ENCODE peak calls at places on chromosomes 13 and 19, in seven cellular contexts. Y, C, Q, A, W, Z and L are unnamed samples.

GRCh38 chr13:87376081-87376480 is 295.1 kb upstream of the SLITRK5 start:
- DNase-seq in Y (no peak), C (no peak), Q (no peak), A (no peak), W (no peak), Z (no peak), L (no peak)

GRCh38 chr13:101209206-101209893 is 207.0 kb downstream of the NALCN start:
- DNase-seq in Y (no peak), C (no peak), Q (no peak), A (no peak), W (no peak), Z (no peak), L (no peak)

GRCh38 chr13:105936816-105937215 is 598.6 kb downstream of the EFNB2 start:
- DNase-seq in Y (no peak), C (no peak), Q (no peak), A (no peak), W (no peak), Z (no peak), L (no peak)

GRCh38 chr19:42111384-42111783 is 20.9 kb downstream of the POU2F2 start:
- DNase-seq in Y (no peak), C (no peak), Q (no peak), A (no peak), W (no peak), Z (no peak), L (no peak)

GRCh38 chr19:45094707-45095106 is 1.7 kb downstream of the PPP1R37 start:
- DNase-seq in Y (no peak), C (no peak), Q (no peak), A (no peak), W (no peak), Z (no peak), L (no peak)

GRCh38 chr19:2902590-2903218 is 2.0 kb downstream of the ZNF57 start:
- DNase-seq in Y (no peak), C (no peak), Q (no peak), A (peak), W (no peak), Z (no peak), L (no peak)

GRCh38 chr19:41886761-41887710 is 4.1 kb downstream of the ARHGEF1 start:
- DNase-seq in Y (no peak), C (no peak), Q (no peak), A (no peak), W (no peak), Z (no peak), L (no peak)

GRCh38 chr19:7447648-7448047 is 41.2 kb downstream of the PEX11G start:
- DNase-seq in Y (no peak), C (no peak), Q (no peak), A (no peak), W (no peak), Z (no peak), L (no peak)

GRCh38 chr13:36480726-36481485 is 48.6 kb downstream of the CCNA1 start:
- DNase-seq in Y (no peak), C (no peak), Q (no peak), A (no peak), W (no peak), Z (no peak), L (no peak)

GRCh38 chr19:48329167-48329891 is 4.0 kb downstream of the EMP3 start:
- DNase-seq in Y (no peak), C (no peak), Q (peak), A (no peak), W (no peak), Z (peak), L (no peak)

GRCh38 chr19:4908311-4908710 is 990 bp upstream of the UHRF1 start:
- DNase-seq in Y (no peak), C (no peak), Q (no peak), A (peak), W (no peak), Z (no peak), L (no peak)

GRCh38 chr13:44223785-44224432 is 149.7 kb upstream of the SERP2 start:
- DNase-seq in Y (no peak), C (no peak), Q (no peak), A (no peak), W (no peak), Z (no peak), L (no peak)

GRCh38 chr13:78160793-78161192 is 242.2 kb upstream of the EDNRB start:
- DNase-seq in Y (no peak), C (no peak), Q (no peak), A (no peak), W (no peak), Z (no peak), L (no peak)

GRCh38 chr13:91946498-91947070 is 548.2 kb downstream of the GPC5 start:
- DNase-seq in Y (no peak), C (no peak), Q (no peak), A (peak), W (peak), Z (no peak), L (peak)

GRCh38 chr19:17332677-17333581 is 1.7 kb downstream of the ANO8 start:
- DNase-seq in Y (peak), C (peak), Q (peak), A (peak), W (peak), Z (peak), L (peak)

GRCh38 chr13:35349673-35350278 is 126.7 kb downstream of the MAB21L1 start:
- DNase-seq in Y (no peak), C (peak), Q (peak), A (peak), W (no peak), Z (no peak), L (no peak)

GRCh38 chr13:79373916-79374315 is 32.1 kb downstream of the RBM26 start:
- DNase-seq in Y (no peak), C (no peak), Q (no peak), A (no peak), W (no peak), Z (no peak), L (no peak)

GRCh38 chr19:41893899-41894298 is 10.9 kb downstream of the ARHGEF1 start:
- DNase-seq in Y (no peak), C (no peak), Q (no peak), A (peak), W (no peak), Z (no peak), L (peak)

GRCh38 chr19:46786236-46787039 is 2.0 kb downstream of the SLC1A5 start:
- DNase-seq in Y (no peak), C (no peak), Q (no peak), A (peak), W (peak), Z (peak), L (no peak)

GRCh38 chr13:79631260-79631659 is 150.3 kb downstream of the NDFIP2 start:
- DNase-seq in Y (no peak), C (peak), Q (no peak), A (no peak), W (no peak), Z (no peak), L (peak)

GRCh38 chr13:23866420-23867026 is 22.7 kb downstream of the MIPEP start:
- DNase-seq in Y (no peak), C (no peak), Q (no peak), A (no peak), W (no peak), Z (peak), L (no peak)

GRCh38 chr19:50321831-50322230 is 7.3 kb downstream of the KCNC3 start:
- DNase-seq in Y (no peak), C (no peak), Q (no peak), A (no peak), W (no peak), Z (no peak), L (no peak)

GRCh38 chr19:16896913-16897571 is 8.2 kb downstream of the F2RL3 start:
- DNase-seq in Y (peak), C (peak), Q (peak), A (peak), W (peak), Z (peak), L (peak)

GRCh38 chr13:47672982-47673670 is 327.9 kb downstream of the SUCLA2 start:
- DNase-seq in Y (no peak), C (no peak), Q (no peak), A (no peak), W (peak), Z (no peak), L (no peak)

GRCh38 chr19:45507864-45508680 is 793 bp downstream of the VASP start:
- DNase-seq in Y (no peak), C (no peak), Q (no peak), A (no peak), W (no peak), Z (peak), L (no peak)

GRCh38 chr13:51619614-51620013 is 35.4 kb downstream of the WDFY2 start:
- DNase-seq in Y (no peak), C (no peak), Q (no peak), A (no peak), W (no peak), Z (no peak), L (no peak)

GRCh38 chr19:11435833-11436313 is 438 bp downstream of the PRKCSH start:
- DNase-seq in Y (no peak), C (no peak), Q (no peak), A (no peak), W (peak), Z (peak), L (peak)

GRCh38 chr13:98687319-98687718 is 65.2 kb downstream of the SLC15A1 start:
- DNase-seq in Y (no peak), C (no peak), Q (no peak), A (no peak), W (no peak), Z (no peak), L (no peak)

GRCh38 chr13:48210178-48210577 is 22.8 kb upstream of the ITM2B start:
- DNase-seq in Y (no peak), C (no peak), Q (no peak), A (no peak), W (no peak), Z (no peak), L (no peak)

GRCh38 chr19:11453468-11454341 is 18.3 kb downstream of the PRKCSH start:
- DNase-seq in Y (no peak), C (no peak), Q (no peak), A (no peak), W (peak), Z (peak), L (no peak)

GRCh38 chr13:94858856-94859811 is 146.8 kb upstream of the SOX21 start:
- DNase-seq in Y (no peak), C (no peak), Q (no peak), A (no peak), W (no peak), Z (no peak), L (no peak)

GRCh38 chr19:47445527-47445926 is 26.2 kb downstream of the SLC8A2 start:
- DNase-seq in Y (no peak), C (no peak), Q (no peak), A (no peak), W (no peak), Z (no peak), L (no peak)

GRCh38 chr19:16627194-16627927 is 643 bp downstream of the MED26 start:
- DNase-seq in Y (no peak), C (no peak), Q (no peak), A (peak), W (peak), Z (no peak), L (no peak)

GRCh38 chr13:32737111-32737571 is 150.9 kb downstream of the PDS5B start:
- DNase-seq in Y (no peak), C (no peak), Q (peak), A (no peak), W (no peak), Z (no peak), L (no peak)

GRCh38 chr19:24063312-24063711 is 23.7 kb upstream of the ZNF254 start:
- DNase-seq in Y (no peak), C (no peak), Q (no peak), A (peak), W (no peak), Z (no peak), L (no peak)

GRCh38 chr13:36945078-36945477 is 25.0 kb upstream of the SMAD9 start:
- DNase-seq in Y (no peak), C (no peak), Q (no peak), A (no peak), W (no peak), Z (no peak), L (no peak)

DNA sequence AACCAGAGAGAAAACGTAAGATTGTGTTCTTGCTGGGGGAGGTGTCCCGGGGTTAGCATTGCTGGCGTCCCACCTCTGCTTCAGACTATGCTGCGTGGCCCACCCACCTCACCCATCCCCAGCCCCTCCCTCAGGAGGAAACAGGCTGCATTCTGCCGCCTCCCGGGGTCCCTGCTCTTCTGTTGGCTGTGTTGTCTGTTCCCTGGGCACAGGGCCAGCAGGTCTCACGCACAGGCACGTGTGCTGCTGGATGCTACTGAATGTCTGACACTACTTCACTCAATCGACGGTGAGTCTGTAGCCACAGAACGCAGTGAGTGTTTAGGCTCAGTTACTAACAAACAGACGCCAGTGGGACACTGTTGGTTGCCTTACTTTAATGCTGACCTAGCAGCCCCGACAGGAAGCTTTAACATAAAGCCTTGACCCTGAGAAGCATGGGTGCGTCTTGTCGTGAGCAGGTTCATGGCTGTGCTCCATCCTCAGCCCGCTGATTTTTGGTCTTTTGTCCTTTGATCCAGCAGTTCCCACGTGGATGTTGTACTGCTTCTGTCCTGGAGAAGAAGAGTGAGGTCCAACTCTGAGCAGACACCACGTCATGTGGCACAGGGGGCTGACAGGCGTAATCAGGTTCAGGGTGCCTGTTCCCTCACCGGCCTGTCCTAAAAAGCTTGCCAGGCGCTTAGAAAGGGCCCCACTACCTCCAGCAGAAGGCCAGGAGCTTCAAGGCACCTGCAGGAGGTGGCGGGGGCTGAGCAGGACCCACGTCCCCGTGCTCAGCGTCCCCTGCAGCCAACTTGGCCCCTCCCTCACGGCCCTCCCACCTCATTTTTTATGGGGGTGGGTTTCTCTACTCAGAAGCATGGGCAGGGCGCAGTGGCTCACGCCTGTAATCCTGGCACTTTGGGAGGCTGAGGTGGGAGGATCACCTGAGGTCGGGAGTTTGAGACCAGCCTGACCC is 26.0 kb downstream of the NAXD start:
- DNase-seq in Y (no peak), C (no peak), Q (no peak), A (no peak), W (peak), Z (no peak), L (no peak)
- TF ChIP-seq JUND in Y (no peak), C (no peak), Q (no peak), A (no peak), W (no peak), Z (no peak), L (no peak)

GRCh38 chr19:15516363-15516762 is 8.0 kb downstream of the CYP4F22 start:
- DNase-seq in Y (no peak), C (no peak), Q (no peak), A (no peak), W (no peak), Z (no peak), L (no peak)
- TF ChIP-seq JUND in Y (no peak), C (no peak), Q (no peak), A (no peak), W (no peak), Z (no peak), L (no peak)

GRCh38 chr13:21101865-21102576 is 40.6 kb upstream of the LATS2 start:
- DNase-seq in Y (no peak), C (no peak), Q (no peak), A (peak), W (no peak), Z (no peak), L (no peak)

GRCh38 chr13:21109168-21109567 is 47.8 kb upstream of the LATS2 start:
- DNase-seq in Y (no peak), C (no peak), Q (no peak), A (no peak), W (no peak), Z (no peak), L (no peak)

GRCh38 chr13:21104199-21105019 is 43.0 kb upstream of the LATS2 start:
- DNase-seq in Y (no peak), C (no peak), Q (no peak), A (no peak), W (no peak), Z (no peak), L (no peak)

GRCh38 chr13:21100994-21101757 is 39.8 kb upstream of the LATS2 start:
- DNase-seq in Y (no peak), C (no peak), Q (no peak), A (peak), W (no peak), Z (no peak), L (no peak)

DNA sequence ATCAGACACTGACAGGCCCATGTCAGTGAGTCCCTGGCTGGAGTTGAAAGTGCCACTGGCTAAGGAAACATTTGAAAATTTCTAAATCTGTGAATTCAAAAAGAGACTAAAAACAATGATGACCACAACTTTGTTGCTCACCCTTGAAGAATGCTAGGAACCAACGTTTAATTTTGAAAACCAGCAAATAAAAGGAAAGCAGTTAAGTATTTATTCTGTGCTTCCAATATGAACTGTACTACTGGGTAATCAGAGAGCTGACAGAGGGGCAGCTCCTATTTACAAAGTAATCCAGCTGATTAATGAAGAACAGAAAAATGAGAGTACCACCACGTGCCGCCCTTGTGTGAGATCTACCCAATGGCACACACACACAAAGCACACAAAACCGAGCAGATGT is 44.7 kb upstream of the LATS2 start:
- DNase-seq in Y (no peak), C (no peak), Q (no peak), A (no peak), W (no peak), Z (no peak), L (no peak)
- TF ChIP-seq JUND in Y (no peak), C (no peak), Q (no peak), A (no peak), W (peak), Z (no peak), L (no peak)

DNA sequence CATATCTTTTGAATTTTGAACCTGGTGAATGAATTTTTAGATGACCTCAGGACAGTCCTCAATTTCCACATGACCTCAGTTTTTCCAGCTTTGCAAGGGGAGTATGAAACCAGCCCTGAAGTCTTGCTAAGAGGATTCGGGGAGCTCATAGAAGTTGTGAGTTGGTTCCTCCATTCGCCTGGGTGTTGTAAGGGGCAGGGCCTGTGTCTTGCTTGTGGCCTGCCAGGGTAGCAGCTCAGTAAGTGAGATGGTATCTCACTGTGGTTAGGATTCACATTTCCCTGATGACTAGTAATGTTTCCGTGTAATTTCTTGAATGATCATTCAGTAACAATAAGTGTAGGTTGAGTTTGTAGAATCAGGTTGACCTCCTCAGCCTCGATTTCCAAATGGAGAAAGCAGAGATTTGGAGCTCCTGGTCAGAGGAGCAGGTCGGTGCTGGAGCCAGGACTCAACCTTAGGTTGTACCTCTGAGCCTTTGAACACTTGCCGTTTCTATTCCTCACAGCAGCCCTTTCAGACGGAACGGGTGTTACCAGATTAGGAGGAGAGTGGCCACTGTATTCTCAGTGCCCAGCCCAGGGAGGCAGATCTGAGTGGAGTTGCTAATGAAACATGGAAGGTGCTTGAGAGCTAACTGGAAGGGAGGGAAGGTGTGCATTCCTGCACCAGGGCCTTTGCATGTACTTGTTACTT is 14.6 kb downstream of the NACC1 start:
- DNase-seq in Y (no peak), C (no peak), Q (no peak), A (no peak), W (no peak), Z (no peak), L (no peak)
- TF ChIP-seq JUND in Y (no peak), C (no peak), Q (no peak), A (no peak), W (no peak), Z (no peak), L (no peak)